ENCODE peak calls at places on chromosomes 7 and 10, in five cellular contexts. K is HCT116, C is cardiac muscle cell, R is Peyer's patch, Q is ovary. A is an unnamed sample.
A peak's percentile ranks its signal among the peaks of the same experiment; 100 is the strongest.

GRCh38 chr7:129781856-129782256 is 170.3 kb downstream of the NRF1 start:
- DNase-seq in K (no peak), C (no peak), R (no peak), Q (no peak), A (no peak)

GRCh38 chr7:30028749-30029635 is 780 bp downstream of the PLEKHA8 start:
- DNase-seq in K (peak; percentile 12), C (peak; percentile 43), R (peak; percentile 41), Q (no peak), A (no peak)

GRCh38 chr10:88979603-88980002 is 11.0 kb upstream of the FAS start:
- DNase-seq in K (no peak), C (no peak), R (no peak), Q (no peak), A (no peak)

GRCh38 chr10:82150123-82150900 is 275.3 kb downstream of the NRG3 start:
- DNase-seq in K (no peak), C (peak; percentile 27), R (no peak), Q (no peak), A (no peak)

GRCh38 chr10:129972145-129972965 is 8.3 kb upstream of the EBF3 start:
- DNase-seq in K (no peak), C (no peak), R (no peak), Q (no peak), A (peak; percentile 66)

GRCh38 chr10:33132626-33133025 is 174.6 kb upstream of the ITGB1 start:
- DNase-seq in K (no peak), C (no peak), R (no peak), Q (no peak), A (no peak)

GRCh38 chr7:42272793-42273665 is 36.0 kb upstream of the GLI3 start:
- DNase-seq in K (no peak), C (peak; percentile 76), R (no peak), Q (no peak), A (no peak)

GRCh38 chr10:98391578-98391991 is 23.4 kb downstream of the PYROXD2 start:
- DNase-seq in K (no peak), C (peak; percentile 56), R (no peak), Q (peak; percentile 56), A (no peak)

GRCh38 chr7:82755705-82756551 is 312.4 kb upstream of the CACNA2D1 start:
- DNase-seq in K (no peak), C (no peak), R (no peak), Q (no peak), A (no peak)

GRCh38 chr10:20040012-20040411 is 223.8 kb downstream of the PLXDC2 start:
- DNase-seq in K (no peak), C (peak; percentile 79), R (no peak), Q (no peak), A (no peak)

GRCh38 chr7:94060772-94061171 is 56.6 kb upstream of the BET1 start:
- DNase-seq in K (no peak), C (peak; percentile 29), R (no peak), Q (no peak), A (no peak)

GRCh38 chr7:12786494-12786893 is 99.1 kb downstream of the ARL4A start:
- DNase-seq in K (no peak), C (no peak), R (no peak), Q (no peak), A (no peak)

GRCh38 chr10:103582331-103583123 is 89.0 kb downstream of the NEURL1 start:
- DNase-seq in K (no peak), C (no peak), R (no peak), Q (no peak), A (no peak)

GRCh38 chr10:131314799-131315198 is 3.3 kb upstream of the TCERG1L start:
- DNase-seq in K (no peak), C (peak; percentile 24), R (no peak), Q (no peak), A (no peak)

GRCh38 chr7:118281196-118281595 is 56.7 kb downstream of the ANKRD7 start:
- DNase-seq in K (no peak), C (no peak), R (no peak), Q (no peak), A (no peak)

GRCh38 chr10:88292185-88292514 is 291.0 kb downstream of the RNLS start:
- DNase-seq in K (no peak), C (no peak), R (no peak), Q (no peak), A (no peak)

GRCh38 chr10:85978566-85979358 is 387.8 kb downstream of the GRID1 start:
- DNase-seq in K (no peak), C (no peak), R (no peak), Q (no peak), A (peak; percentile 45)

GRCh38 chr10:97974108-97974507 is 56.3 kb downstream of the CRTAC1 start:
- DNase-seq in K (no peak), C (no peak), R (no peak), Q (no peak), A (no peak)

GRCh38 chr7:143407296-143408246 is 1.1 kb downstream of the EPHA1 start:
- DNase-seq in K (no peak), C (no peak), R (no peak), Q (no peak), A (no peak)

GRCh38 chr7:143408247-143408685 is 390 bp downstream of the EPHA1 start:
- DNase-seq in K (no peak), C (no peak), R (peak; percentile 16), Q (no peak), A (no peak)

GRCh38 chr7:143410523-143411004 is 1.9 kb upstream of the EPHA1 start:
- DNase-seq in K (no peak), C (peak; percentile 82), R (no peak), Q (no peak), A (no peak)

GRCh38 chr7:143405671-143406352 is 2.8 kb downstream of the EPHA1 start:
- DNase-seq in K (no peak), C (no peak), R (peak; percentile 10), Q (no peak), A (no peak)

GRCh38 chr7:143408686-143409551 is at the start of gene EPHA1:
- DNase-seq in K (peak; percentile 88), C (peak; percentile 30), R (peak; percentile 61), Q (no peak), A (no peak)
- TF ChIP-seq CTCF in K (peak; percentile 54), C (peak; percentile 40), R (peak; percentile 50), Q (no peak), A (peak; percentile 63)

GRCh38 chr7:33422825-33423645 is 293.7 kb downstream of the BBS9 start:
- DNase-seq in K (no peak), C (no peak), R (no peak), Q (no peak), A (no peak)

GRCh38 chr7:33420311-33420710 is 290.9 kb downstream of the BBS9 start:
- DNase-seq in K (no peak), C (no peak), R (no peak), Q (no peak), A (no peak)

GRCh38 chr7:33418251-33418701 is 288.9 kb downstream of the BBS9 start:
- DNase-seq in K (no peak), C (peak; percentile 62), R (no peak), Q (no peak), A (no peak)

GRCh38 chr7:33423646-33424020 is 294.3 kb downstream of the BBS9 start:
- DNase-seq in K (peak; percentile 10), C (no peak), R (no peak), Q (no peak), A (no peak)

GRCh38 chr7:33421384-33421783 is 292.0 kb downstream of the BBS9 start:
- DNase-seq in K (no peak), C (peak; percentile 40), R (no peak), Q (no peak), A (no peak)
- TF ChIP-seq CTCF in K (no peak), C (peak; percentile 13), R (no peak), Q (no peak), A (no peak)

GRCh38 chr10:17035446-17035845 is 94.2 kb downstream of the CUBN start:
- DNase-seq in K (no peak), C (no peak), R (no peak), Q (no peak), A (no peak)

GRCh38 chr10:17033529-17034250 is 95.9 kb downstream of the CUBN start:
- DNase-seq in K (no peak), C (peak; percentile 83), R (no peak), Q (no peak), A (no peak)

GRCh38 chr10:17041626-17042520 is 87.7 kb downstream of the CUBN start:
- DNase-seq in K (no peak), C (no peak), R (no peak), Q (no peak), A (no peak)

GRCh38 chr10:17043586-17043985 is 86.0 kb downstream of the CUBN start:
- DNase-seq in K (no peak), C (no peak), R (no peak), Q (no peak), A (no peak)

GRCh38 chr10:17038627-17039026 is 91.0 kb downstream of the CUBN start:
- DNase-seq in K (no peak), C (peak; percentile 81), R (no peak), Q (peak; percentile 79), A (no peak)
- TF ChIP-seq CTCF in K (no peak), C (no peak), R (no peak), Q (no peak), A (no peak)

GRCh38 chr7:5831196-5831595 is 49.4 kb upstream of the OCM start:
- DNase-seq in K (no peak), C (peak; percentile 62), R (no peak), Q (peak; percentile 37), A (no peak)

GRCh38 chr7:5822742-5823503 is 41.5 kb upstream of the RNF216 start:
- DNase-seq in K (peak; percentile 91), C (peak; percentile 94), R (peak; percentile 98), Q (peak; percentile 94), A (peak; percentile 91)

GRCh38 chr7:5824297-5824610 is 42.8 kb upstream of the RNF216 start:
- DNase-seq in K (no peak), C (no peak), R (no peak), Q (no peak), A (no peak)

DNA sequence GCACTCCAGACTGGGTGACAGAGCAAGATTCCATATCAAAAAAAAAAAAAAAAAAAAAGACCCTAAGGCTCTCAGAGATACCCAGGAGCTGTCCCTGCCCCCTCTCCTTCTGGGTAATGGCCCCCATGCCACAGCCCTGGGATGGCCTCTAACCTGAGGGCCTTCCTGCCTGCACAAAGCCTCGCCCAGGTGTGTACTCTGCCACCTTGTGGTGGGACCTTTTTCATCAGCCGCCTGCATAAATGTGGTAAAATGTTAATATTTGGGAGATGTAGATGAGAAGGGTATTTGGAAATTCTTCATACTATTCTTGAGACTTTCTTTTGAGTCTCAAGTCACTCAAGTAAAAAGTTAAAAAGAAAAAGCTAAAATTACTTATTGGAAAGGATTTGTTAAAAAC is 46.3 kb upstream of the RNF216 start:
- DNase-seq in K (peak; percentile 16), C (peak; percentile 7), R (no peak), Q (no peak), A (no peak)
- TF ChIP-seq CTCF in K (peak; percentile 76), C (peak; percentile 48), R (peak; percentile 36), Q (no peak), A (peak; percentile 66)